ENCODE peak calls at places on chromosomes 11 and 22, in nine cellular contexts. One of them, this sample, is unnamed.
A peak's percentile ranks its signal among the peaks of the same experiment; 100 is the strongest.

GRCh38 chr11:17314232-17314547 is 37.4 kb upstream of the NCR3LG1 start:
- DNase-seq in GM23248: peak; percentile 87
- DNase-seq in MM.1S: no peak
- DNase-seq in HCT116: no peak
- DNase-seq in hepatocyte: peak; percentile 27
- DNase-seq in fibroblast of lung: peak; percentile 96
- DNase-seq in GM23338: no peak
- DNase-seq in GM12878: no peak
- DNase-seq in mammary epithelial cell: peak; percentile 91
- DNase-seq in this sample: no peak

GRCh38 chr11:134224710-134225662 is 515 bp downstream of the VPS26B start:
- DNase-seq in MM.1S: peak; percentile 76
- DNase-seq in HCT116: no peak
- DNase-seq in mammary epithelial cell: peak; percentile 21
- DNase-seq in hepatocyte: peak; percentile 75
- DNase-seq in GM23248: peak; percentile 65
- DNase-seq in GM23338: peak; percentile 52
- DNase-seq in GM12878: no peak
- DNase-seq in fibroblast of lung: peak; percentile 31
- DNase-seq in this sample: no peak

GRCh38 chr22:25718109-25718830 is 23.7 kb upstream of the MYO18B start:
- DNase-seq in GM23338: no peak
- DNase-seq in GM12878: no peak
- DNase-seq in mammary epithelial cell: no peak
- DNase-seq in fibroblast of lung: no peak
- DNase-seq in HCT116: no peak
- DNase-seq in hepatocyte: no peak
- DNase-seq in GM23248: no peak
- DNase-seq in MM.1S: no peak
- DNase-seq in this sample: no peak

GRCh38 chr22:19035474-19036228 is 86.6 kb downstream of the DGCR2 start:
- DNase-seq in HCT116: no peak
- DNase-seq in mammary epithelial cell: no peak
- DNase-seq in MM.1S: no peak
- DNase-seq in GM23248: no peak
- DNase-seq in GM12878: no peak
- DNase-seq in hepatocyte: no peak
- DNase-seq in GM23338: peak; percentile 74
- DNase-seq in fibroblast of lung: peak; percentile 8
- DNase-seq in this sample: no peak

GRCh38 chr22:44361391-44362126 is 48.8 kb upstream of the SHISAL1 start:
- DNase-seq in GM23338: no peak
- DNase-seq in GM23248: no peak
- DNase-seq in hepatocyte: no peak
- DNase-seq in mammary epithelial cell: peak; percentile 78
- DNase-seq in HCT116: no peak
- DNase-seq in GM12878: no peak
- DNase-seq in MM.1S: no peak
- DNase-seq in fibroblast of lung: no peak
- DNase-seq in this sample: peak; percentile 67

GRCh38 chr22:39738746-39739145 is 154.8 kb downstream of the ENTHD1 start:
- DNase-seq in mammary epithelial cell: no peak
- DNase-seq in MM.1S: no peak
- DNase-seq in HCT116: no peak
- DNase-seq in fibroblast of lung: peak; percentile 81
- DNase-seq in GM23248: peak; percentile 62
- DNase-seq in GM12878: no peak
- DNase-seq in GM23338: no peak
- DNase-seq in hepatocyte: peak; percentile 30
- DNase-seq in this sample: no peak

GRCh38 chr11:110710520-110711381 is 1.5 kb downstream of the ARHGAP20 start:
- DNase-seq in mammary epithelial cell: no peak
- DNase-seq in GM23338: peak; percentile 62
- DNase-seq in GM12878: no peak
- DNase-seq in MM.1S: no peak
- DNase-seq in fibroblast of lung: peak; percentile 43
- DNase-seq in HCT116: no peak
- DNase-seq in hepatocyte: peak; percentile 28
- DNase-seq in GM23248: peak; percentile 68
- DNase-seq in this sample: no peak

GRCh38 chr22:29663230-29663826 is 56.5 kb upstream of the CABP7 start:
- DNase-seq in mammary epithelial cell: peak; percentile 55
- DNase-seq in GM12878: no peak
- DNase-seq in GM23338: no peak
- DNase-seq in GM23248: no peak
- DNase-seq in HCT116: no peak
- DNase-seq in fibroblast of lung: peak; percentile 89
- DNase-seq in MM.1S: no peak
- DNase-seq in hepatocyte: no peak
- DNase-seq in this sample: no peak

GRCh38 chr11:46560300-46561025 is 33.4 kb downstream of the AMBRA1 start:
- DNase-seq in HCT116: no peak
- DNase-seq in GM23338: no peak
- DNase-seq in mammary epithelial cell: peak; percentile 48
- DNase-seq in MM.1S: peak; percentile 72
- DNase-seq in hepatocyte: no peak
- DNase-seq in GM23248: peak; percentile 63
- DNase-seq in fibroblast of lung: peak; percentile 59
- DNase-seq in GM12878: peak; percentile 33
- DNase-seq in this sample: peak; percentile 14

GRCh38 chr11:33454264-33454663 is 197.1 kb downstream of the HIPK3 start:
- DNase-seq in MM.1S: no peak
- DNase-seq in HCT116: no peak
- DNase-seq in mammary epithelial cell: no peak
- DNase-seq in GM12878: no peak
- DNase-seq in fibroblast of lung: no peak
- DNase-seq in GM23338: no peak
- DNase-seq in GM23248: no peak
- DNase-seq in hepatocyte: no peak
- DNase-seq in this sample: no peak

GRCh38 chr11:106503901-106504300 is 426.4 kb downstream of the AASDHPPT start:
- DNase-seq in HCT116: no peak
- DNase-seq in GM12878: no peak
- DNase-seq in mammary epithelial cell: no peak
- DNase-seq in GM23248: no peak
- DNase-seq in fibroblast of lung: no peak
- DNase-seq in hepatocyte: peak; percentile 23
- DNase-seq in MM.1S: no peak
- DNase-seq in GM23338: no peak
- DNase-seq in this sample: no peak

GRCh38 chr11:119700536-119701346 is 28.3 kb downstream of the NECTIN1 start:
- DNase-seq in HCT116: no peak
- DNase-seq in fibroblast of lung: no peak
- DNase-seq in mammary epithelial cell: peak; percentile 78
- DNase-seq in hepatocyte: no peak
- DNase-seq in MM.1S: no peak
- DNase-seq in GM12878: no peak
- DNase-seq in GM23338: no peak
- DNase-seq in GM23248: peak; percentile 23
- DNase-seq in this sample: peak; percentile 50

GRCh38 chr22:25928038-25928437 is 186.1 kb downstream of the MYO18B start:
- DNase-seq in HCT116: no peak
- DNase-seq in mammary epithelial cell: no peak
- DNase-seq in GM12878: no peak
- DNase-seq in GM23248: no peak
- DNase-seq in hepatocyte: no peak
- DNase-seq in fibroblast of lung: no peak
- DNase-seq in GM23338: peak; percentile 24
- DNase-seq in MM.1S: no peak
- DNase-seq in this sample: no peak

GRCh38 chr11:3011891-3012885 is 20.1 kb upstream of the NAP1L4 start:
- DNase-seq in GM12878: no peak
- DNase-seq in GM23248: no peak
- DNase-seq in fibroblast of lung: no peak
- DNase-seq in hepatocyte: no peak
- DNase-seq in MM.1S: no peak
- DNase-seq in GM23338: no peak
- DNase-seq in HCT116: no peak
- DNase-seq in mammary epithelial cell: no peak
- DNase-seq in this sample: no peak

GRCh38 chr11:3008746-3009336 is 16.7 kb upstream of the NAP1L4 start:
- DNase-seq in GM23338: no peak
- DNase-seq in MM.1S: no peak
- DNase-seq in HCT116: no peak
- DNase-seq in fibroblast of lung: no peak
- DNase-seq in hepatocyte: no peak
- DNase-seq in mammary epithelial cell: no peak
- DNase-seq in GM23248: no peak
- DNase-seq in GM12878: no peak
- DNase-seq in this sample: no peak

GRCh38 chr11:3010521-3011275 is 18.6 kb upstream of the NAP1L4 start:
- DNase-seq in GM12878: no peak
- DNase-seq in MM.1S: no peak
- DNase-seq in GM23338: no peak
- DNase-seq in HCT116: no peak
- DNase-seq in fibroblast of lung: peak; percentile 40
- DNase-seq in mammary epithelial cell: no peak
- DNase-seq in GM23248: no peak
- DNase-seq in hepatocyte: no peak
- DNase-seq in this sample: no peak

GRCh38 chr11:3009481-3009880 is 17.4 kb upstream of the NAP1L4 start:
- DNase-seq in GM12878: no peak
- DNase-seq in MM.1S: no peak
- DNase-seq in GM23338: no peak
- DNase-seq in mammary epithelial cell: no peak
- DNase-seq in hepatocyte: no peak
- DNase-seq in GM23248: no peak
- DNase-seq in HCT116: no peak
- DNase-seq in fibroblast of lung: no peak
- DNase-seq in this sample: no peak

DNA sequence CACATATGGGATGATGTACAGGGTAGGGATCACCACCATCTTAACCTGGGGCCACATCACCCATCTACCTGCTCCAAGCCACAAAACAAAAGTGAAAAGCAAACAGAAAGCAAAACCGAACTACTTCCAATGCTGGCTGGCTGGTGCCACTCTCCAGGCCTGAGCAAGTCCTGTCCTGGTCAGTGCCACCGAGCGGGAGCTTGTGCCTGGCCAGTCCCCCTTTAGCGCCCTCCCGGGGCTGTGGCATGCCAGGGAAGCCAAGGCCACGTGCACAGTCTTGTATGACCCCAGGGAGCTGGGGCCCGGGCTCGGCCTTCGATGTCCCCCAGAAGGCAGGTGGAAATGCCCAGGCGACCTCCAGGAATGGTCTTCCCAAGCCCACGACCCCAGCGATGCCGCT is 17.9 kb upstream of the NAP1L4 start:
- DNase-seq in HCT116: no peak
- DNase-seq in hepatocyte: no peak
- DNase-seq in MM.1S: peak; percentile 23
- DNase-seq in mammary epithelial cell: no peak
- DNase-seq in GM12878: no peak
- DNase-seq in fibroblast of lung: no peak
- DNase-seq in GM23248: no peak
- DNase-seq in GM23338: no peak
- DNase-seq in this sample: no peak
- H3K4me2 ChIP-seq in HCT116: no peak overlapping the region
- H3K4me2 ChIP-seq in hepatocyte: no peak overlapping the region
- H3K4me2 ChIP-seq in MM.1S: no peak overlapping the region
- H3K4me2 ChIP-seq in mammary epithelial cell: no peak overlapping the region
- H3K4me2 ChIP-seq in GM12878: no peak overlapping the region
- H3K4me2 ChIP-seq in fibroblast of lung: no peak overlapping the region
- H3K4me2 ChIP-seq in GM23248: no peak overlapping the region
- H3K4me2 ChIP-seq in GM23338: no peak overlapping the region
- H3K4me2 ChIP-seq in this sample: no peak overlapping the region

DNA sequence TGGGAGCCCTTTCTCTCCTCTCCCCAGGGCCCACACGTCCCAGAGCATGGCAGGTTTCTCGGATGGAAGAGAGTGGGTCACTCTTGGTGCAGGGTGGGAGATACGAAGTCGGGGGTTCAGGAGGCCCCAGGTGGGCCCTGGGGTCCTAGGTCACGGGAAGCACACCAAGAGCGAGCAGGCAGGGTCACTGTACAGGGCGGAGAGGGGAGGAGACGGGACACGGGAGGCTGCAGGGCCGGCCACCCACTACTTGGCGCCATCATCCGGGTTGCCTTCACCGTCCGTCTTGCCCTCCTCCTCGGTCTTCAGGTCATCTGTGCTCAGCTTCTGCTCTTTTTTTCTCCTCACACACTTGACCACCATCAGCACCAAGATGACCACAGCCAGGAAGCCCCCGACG is 9.8 kb downstream of the SCN2B start:
- DNase-seq in GM23338: no peak
- DNase-seq in GM12878: no peak
- DNase-seq in HCT116: no peak
- DNase-seq in MM.1S: no peak
- DNase-seq in hepatocyte: no peak
- DNase-seq in mammary epithelial cell: no peak
- DNase-seq in GM23248: no peak
- DNase-seq in fibroblast of lung: no peak
- DNase-seq in this sample: no peak
- TF ChIP-seq EZH2 in GM23338: no peak
- TF ChIP-seq EZH2 in GM12878: no peak
- TF ChIP-seq EZH2 in HCT116: no peak
- TF ChIP-seq EZH2 in MM.1S: no peak
- TF ChIP-seq EZH2 in hepatocyte: no peak
- TF ChIP-seq EZH2 in mammary epithelial cell: no peak
- TF ChIP-seq EZH2 in GM23248: no peak
- TF ChIP-seq EZH2 in fibroblast of lung: no peak
- TF ChIP-seq EZH2 in this sample: no peak

DNA sequence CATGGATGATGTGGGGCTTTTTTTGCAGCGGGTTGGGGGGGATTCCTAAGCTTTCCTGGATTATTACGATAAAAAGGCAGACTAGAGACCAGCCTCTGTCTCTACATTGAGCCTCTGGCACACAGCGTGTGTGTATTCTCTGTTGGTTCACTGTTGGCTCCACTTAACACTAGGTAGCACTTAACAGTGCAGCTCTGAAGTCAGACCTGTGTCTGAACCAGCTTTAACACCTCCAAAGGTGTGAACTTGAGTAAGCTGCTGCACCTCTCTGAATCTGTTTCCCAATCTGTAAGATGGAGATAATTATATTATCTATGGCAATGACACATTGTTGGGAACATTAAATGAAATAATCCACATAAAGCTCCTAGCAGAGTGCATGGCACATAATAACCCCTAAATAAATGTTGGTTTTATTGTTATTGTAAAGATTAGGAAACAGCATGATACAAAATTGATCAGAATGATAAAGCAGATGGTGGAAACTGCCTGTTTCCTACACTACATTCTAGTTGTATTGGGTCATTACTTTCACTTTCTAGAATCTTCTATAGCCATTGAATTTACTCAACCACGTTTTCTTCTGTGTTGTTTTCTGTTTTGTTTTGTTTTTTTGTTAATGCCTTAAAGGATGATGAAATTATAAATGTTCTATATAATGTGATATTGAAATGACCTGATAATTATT is 108.4 kb downstream of the ARL14EP start:
- DNase-seq in hepatocyte: no peak
- DNase-seq in mammary epithelial cell: no peak
- DNase-seq in MM.1S: no peak
- DNase-seq in fibroblast of lung: no peak
- DNase-seq in HCT116: no peak
- DNase-seq in GM12878: no peak
- DNase-seq in GM23338: no peak
- DNase-seq in GM23248: no peak
- DNase-seq in this sample: no peak
- H3K4me2 ChIP-seq in hepatocyte: no peak overlapping the region
- H3K4me2 ChIP-seq in mammary epithelial cell: no peak overlapping the region
- H3K4me2 ChIP-seq in MM.1S: no peak overlapping the region
- H3K4me2 ChIP-seq in fibroblast of lung: no peak overlapping the region
- H3K4me2 ChIP-seq in HCT116: no peak overlapping the region
- H3K4me2 ChIP-seq in GM12878: no peak overlapping the region
- H3K4me2 ChIP-seq in GM23338: no peak overlapping the region
- H3K4me2 ChIP-seq in GM23248: no peak overlapping the region
- H3K4me2 ChIP-seq in this sample: no peak overlapping the region

GRCh38 chr11:1907955-1908354 is 11.5 kb upstream of the TNNT3 start:
- DNase-seq in HCT116: no peak
- DNase-seq in MM.1S: no peak
- DNase-seq in fibroblast of lung: no peak
- DNase-seq in GM23338: no peak
- DNase-seq in mammary epithelial cell: no peak
- DNase-seq in hepatocyte: no peak
- DNase-seq in GM23248: no peak
- DNase-seq in GM12878: no peak
- DNase-seq in this sample: no peak
- TF ChIP-seq EZH2 in HCT116: no peak
- TF ChIP-seq EZH2 in MM.1S: no peak
- TF ChIP-seq EZH2 in fibroblast of lung: no peak
- TF ChIP-seq EZH2 in GM23338: no peak
- TF ChIP-seq EZH2 in mammary epithelial cell: no peak
- TF ChIP-seq EZH2 in hepatocyte: no peak
- TF ChIP-seq EZH2 in GM23248: no peak
- TF ChIP-seq EZH2 in GM12878: no peak
- TF ChIP-seq EZH2 in this sample: no peak

This sample was measured in PC-9.